ENCODE peak calls at places on chromosomes 4 and X, in nine cellular contexts. Q, K, G, U, V, W, O, E and N are unnamed samples.

GRCh38 chr4:168574581-168575295 is 77.9 kb downstream of the PALLD start:
- DNase-seq in Q (no peak), K (no peak), G (no peak), U (no peak), V (peak), W (no peak), O (no peak), E (no peak), N (no peak)

GRCh38 chr4:189771696-189772361 is 168.8 kb upstream of the FRG1 start:
- DNase-seq in Q (peak), K (no peak), G (no peak), U (no peak), V (no peak), W (no peak), O (no peak), E (no peak), N (no peak)

GRCh38 chrX:99308302-99308701 is 1101.8 kb downstream of the PCDH19 start:
- DNase-seq in Q (no peak), K (no peak), G (no peak), U (no peak), V (no peak), W (no peak), O (no peak), E (no peak), N (no peak)

GRCh38 chr4:122576261-122577188 is 44.3 kb downstream of the IL21 start:
- DNase-seq in Q (peak), K (no peak), G (peak), U (no peak), V (peak), W (no peak), O (peak), E (peak), N (peak)

GRCh38 chr4:15434086-15434485 is 6.3 kb downstream of the C1QTNF7 start:
- DNase-seq in Q (no peak), K (no peak), G (no peak), U (no peak), V (no peak), W (no peak), O (no peak), E (peak), N (no peak)

GRCh38 chr4:124203613-124204284 is 508.8 kb downstream of the ANKRD50 start:
- DNase-seq in Q (no peak), K (no peak), G (no peak), U (no peak), V (peak), W (no peak), O (no peak), E (no peak), N (no peak)

GRCh38 chrX:77597511-77597910 is 150.3 kb downstream of the FGF16 start:
- DNase-seq in Q (no peak), K (no peak), G (no peak), U (no peak), V (no peak), W (no peak), O (no peak), E (no peak), N (no peak)

GRCh38 chr4:105092768-105093167 is 53.9 kb upstream of the TET2 start:
- DNase-seq in Q (no peak), K (no peak), G (no peak), U (no peak), V (peak), W (no peak), O (no peak), E (no peak), N (no peak)

GRCh38 chr4:141458501-141458900 is 177.9 kb upstream of the IL15 start:
- DNase-seq in Q (no peak), K (no peak), G (no peak), U (no peak), V (peak), W (no peak), O (no peak), E (no peak), N (no peak)

DNA sequence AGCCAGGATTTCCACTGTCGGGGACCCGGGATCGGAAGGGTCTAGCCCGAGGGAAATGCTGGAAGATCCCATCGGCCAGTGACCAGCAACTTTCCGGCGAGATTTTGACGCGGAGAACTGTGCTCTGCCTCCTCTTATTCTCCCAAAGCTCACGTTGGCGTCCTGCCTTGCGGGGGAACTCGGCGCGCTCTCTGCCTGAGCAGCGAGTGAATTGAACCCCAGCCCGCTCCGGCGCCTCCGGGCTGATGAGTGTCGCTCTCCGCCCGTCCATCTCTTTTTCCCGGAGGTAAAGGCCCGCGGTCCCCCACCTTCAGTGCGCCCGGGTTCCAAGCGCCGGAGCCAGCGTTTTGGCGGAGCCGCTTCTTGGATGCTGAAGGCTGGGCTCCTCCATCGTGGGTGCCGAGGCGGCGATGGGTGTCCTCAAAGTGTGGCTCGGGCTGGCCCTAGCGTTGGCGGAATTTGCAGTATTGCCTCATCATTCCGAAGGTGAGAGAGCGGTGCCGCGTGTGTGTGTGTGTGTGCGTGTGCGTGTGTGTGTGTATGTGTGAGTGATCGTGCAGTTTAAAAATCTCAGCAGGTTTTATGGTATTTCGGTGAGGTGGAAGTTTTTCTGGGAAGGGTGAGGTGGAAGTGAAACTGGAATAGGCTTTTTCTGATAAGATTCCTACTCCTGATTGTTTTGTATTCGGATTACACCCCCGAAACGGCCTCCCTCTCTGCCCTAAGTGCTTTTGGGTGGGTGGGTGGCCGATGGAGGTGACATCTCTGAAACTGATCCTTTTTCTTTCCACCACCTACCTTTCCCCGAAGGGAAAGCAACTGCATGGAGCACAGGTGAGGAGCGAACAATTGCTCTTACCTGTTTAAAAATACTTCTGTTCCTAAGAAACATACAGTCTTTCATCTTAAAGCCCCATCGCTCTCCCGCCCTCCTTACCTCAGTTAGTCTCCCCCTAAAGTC is 757 bp downstream of the FRAS1 start:
- DNase-seq in Q (no peak), K (peak), G (peak), U (peak), V (peak), W (peak), O (no peak), E (peak), N (peak)
- TF ChIP-seq POLR2A in Q (no peak), K (no peak), G (no peak), U (no peak), V (no peak), W (no peak), O (no peak), E (no peak), N (no peak)

GRCh38 chrX:73213734-73214133 is 917 bp downstream of the NAP1L2 start:
- DNase-seq in Q (no peak), K (no peak), G (no peak), U (no peak), V (no peak), W (no peak), O (no peak), E (no peak), N (no peak)

GRCh38 chrX:73215263-73215662 is 612 bp upstream of the NAP1L2 start:
- DNase-seq in Q (no peak), K (no peak), G (no peak), U (no peak), V (no peak), W (no peak), O (no peak), E (no peak), N (no peak)

GRCh38 chrX:73214366-73215094 is at the start of gene NAP1L2:
- DNase-seq in Q (peak), K (peak), G (peak), U (peak), V (no peak), W (no peak), O (no peak), E (peak), N (no peak)
- TF ChIP-seq POLR2A in Q (no peak), K (no peak), G (no peak), U (peak), V (no peak), W (no peak), O (no peak), E (no peak), N (no peak)

DNA sequence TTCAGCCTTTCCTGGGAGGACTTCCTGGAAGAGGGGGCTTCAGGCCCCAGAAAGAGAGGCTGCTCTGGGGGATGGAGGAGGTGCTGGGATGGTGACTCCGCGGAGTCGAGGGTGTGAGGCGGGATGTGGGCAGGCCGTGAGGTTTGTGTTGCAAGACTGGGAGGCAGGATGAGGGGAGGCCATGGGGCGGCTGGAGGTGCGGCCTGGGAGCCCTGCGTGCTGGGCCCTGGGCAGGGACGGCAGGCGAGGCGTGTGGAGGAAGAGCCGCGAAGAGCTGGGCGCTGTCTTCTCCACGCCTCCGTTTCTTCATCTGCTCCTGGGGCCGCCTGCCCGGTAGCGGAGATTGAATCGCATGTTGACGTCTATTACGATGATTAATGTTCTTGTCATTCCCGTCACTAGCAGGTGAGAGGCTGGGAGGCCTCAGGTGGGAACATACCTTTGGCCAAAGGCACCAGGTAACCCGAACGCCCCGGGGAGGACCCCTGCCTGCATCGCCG is 854 bp upstream of the FGFRL1 start:
- DNase-seq in Q (peak), K (peak), G (peak), U (peak), V (peak), W (peak), O (peak), E (peak), N (peak)
- TF ChIP-seq POLR2A in Q (peak), K (no peak), G (peak), U (peak), V (no peak), W (no peak), O (no peak), E (no peak), N (no peak)

GRCh38 chrX:38206542-38206941 is 14.1 kb downstream of the SRPX start:
- DNase-seq in Q (peak), K (no peak), G (no peak), U (no peak), V (no peak), W (no peak), O (no peak), E (no peak), N (no peak)

GRCh38 chrX:38216642-38217041 is 4.0 kb downstream of the SRPX start:
- DNase-seq in Q (no peak), K (no peak), G (no peak), U (no peak), V (no peak), W (no peak), O (no peak), E (no peak), N (no peak)

GRCh38 chrX:38215141-38215540 is 5.5 kb downstream of the SRPX start:
- DNase-seq in Q (no peak), K (no peak), G (no peak), U (no peak), V (peak), W (no peak), O (no peak), E (no peak), N (no peak)

GRCh38 chrX:38214551-38214950 is 6.1 kb downstream of the SRPX start:
- DNase-seq in Q (no peak), K (no peak), G (no peak), U (no peak), V (peak), W (no peak), O (no peak), E (no peak), N (no peak)

DNA sequence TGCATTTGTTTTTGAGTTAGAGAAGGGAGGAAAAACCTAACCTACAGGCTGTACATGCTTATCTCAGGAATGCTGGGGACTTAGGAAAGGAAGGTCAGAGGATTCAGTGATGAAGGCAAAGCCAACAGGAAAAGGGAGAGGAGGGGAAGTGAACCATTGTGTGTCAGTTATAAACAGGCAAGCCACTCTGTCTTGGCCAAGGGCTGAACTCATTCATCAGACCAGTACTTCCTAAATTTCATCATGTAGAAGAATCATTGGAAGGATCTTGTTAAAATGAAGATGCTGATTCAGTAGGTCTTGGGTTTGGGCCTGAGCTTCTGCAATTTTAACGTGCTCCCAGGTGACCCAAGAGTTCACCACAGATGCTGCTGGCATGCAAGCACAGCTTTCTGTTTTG is 8.4 kb downstream of the SRPX start:
- DNase-seq in Q (peak), K (no peak), G (no peak), U (no peak), V (peak), W (no peak), O (no peak), E (no peak), N (no peak)
- TF ChIP-seq POLR2A in Q (no peak), K (no peak), G (no peak), U (no peak), V (no peak), W (no peak), O (no peak), E (no peak), N (no peak)

GRCh38 chr4:176195184-176195978 is at the start of gene SPATA4:
- DNase-seq in Q (peak), K (peak), G (peak), U (peak), V (peak), W (peak), O (peak), E (peak), N (peak)
- TF ChIP-seq POLR2A in Q (no peak), K (peak), G (peak), U (peak), V (peak), W (no peak), O (peak), E (peak), N (peak)

GRCh38 chrX:71622347-71623104 is 4.2 kb upstream of the CXCR3 start:
- DNase-seq in Q (peak), K (peak), G (peak), U (peak), V (peak), W (peak), O (no peak), E (peak), N (peak)
- TF ChIP-seq POLR2A in Q (no peak), K (no peak), G (no peak), U (no peak), V (no peak), W (no peak), O (no peak), E (no peak), N (no peak)

DNA sequence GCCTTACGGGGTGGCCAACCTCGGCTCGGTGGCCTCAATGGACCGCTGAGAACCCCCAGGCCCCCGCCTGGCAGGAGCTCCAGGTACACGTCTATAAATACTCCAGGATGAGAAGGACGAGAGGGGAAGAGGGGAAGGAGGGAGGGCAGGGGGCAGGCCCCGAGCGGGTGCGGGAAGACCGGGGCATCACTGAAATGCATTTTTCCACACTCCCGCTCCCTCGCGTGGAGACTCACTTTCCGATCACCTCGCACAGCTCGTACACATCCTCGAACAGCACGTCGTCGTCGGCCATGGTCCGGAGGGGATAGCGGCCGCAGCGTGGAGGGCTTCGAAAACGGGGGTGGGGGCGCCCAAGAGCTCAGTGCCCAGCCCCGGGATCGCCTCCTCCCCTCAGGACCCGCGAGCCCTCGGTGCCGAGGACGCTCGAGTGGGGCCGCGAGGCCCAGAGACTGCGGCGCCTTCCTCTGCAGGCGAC is 621 bp downstream of the CASK start:
- DNase-seq in Q (peak), K (no peak), G (peak), U (peak), V (no peak), W (peak), O (peak), E (no peak), N (peak)
- TF ChIP-seq POLR2A in Q (no peak), K (no peak), G (no peak), U (no peak), V (no peak), W (no peak), O (no peak), E (no peak), N (no peak)

GRCh38 chrX:131821945-131822622 is 201.0 kb upstream of the STK26 start:
- DNase-seq in Q (no peak), K (peak), G (no peak), U (peak), V (peak), W (peak), O (no peak), E (no peak), N (no peak)
- TF ChIP-seq POLR2A in Q (no peak), K (no peak), G (no peak), U (no peak), V (no peak), W (no peak), O (no peak), E (no peak), N (no peak)